ENCODE peak calls at places on chromosomes 4 and X, in six cellular contexts. E is CD8-positive, alpha-beta T cell; Q is fibroblast of lung; B is foreskin fibroblast; V is H9; X is hepatocyte. F is an unnamed sample.

GRCh38 chrX:65587616-65588526 is 53.3 kb upstream of the LAS1L start:
- DNase-seq in X (peak), E (no peak), B (peak), Q (peak), V (no peak), F (peak)

GRCh38 chrX:16022580-16023170 is 100.7 kb upstream of the GRPR start:
- DNase-seq in X (no peak), Q (peak), E (no peak), V (no peak), B (peak), F (peak)

GRCh38 chrX:37627602-37628001 is 56.1 kb downstream of the LANCL3 start:
- DNase-seq in B (no peak), Q (no peak), X (no peak), E (no peak), V (no peak), F (no peak)

GRCh38 chrX:95071052-95071451 is 1397.0 kb downstream of the FAM133A start:
- DNase-seq in B (no peak), E (no peak), X (no peak), Q (no peak), V (no peak), F (no peak)

GRCh38 chr4:166422475-166422874 is 549.4 kb downstream of the TLL1 start:
- DNase-seq in V (no peak), B (peak), X (no peak), Q (peak), E (no peak), F (peak)

GRCh38 chr4:150242820-150243458 is 164.7 kb downstream of the DCLK2 start:
- DNase-seq in V (peak), X (peak), Q (peak), B (peak), E (no peak), F (peak)

GRCh38 chr4:156329779-156330178 is 376.1 kb upstream of the CTSO start:
- DNase-seq in B (peak), Q (no peak), V (no peak), X (no peak), E (no peak), F (peak)

GRCh38 chr4:180767330-180767729 is 1475.9 kb upstream of the TENM3 start:
- DNase-seq in V (peak), Q (no peak), E (no peak), X (no peak), B (no peak), F (no peak)

GRCh38 chr4:150217192-150217591 is 138.9 kb downstream of the DCLK2 start:
- DNase-seq in E (no peak), B (peak), Q (peak), V (no peak), X (peak), F (peak)

GRCh38 chr4:99074816-99075215 is 13.8 kb downstream of the ADH5 start:
- DNase-seq in X (no peak), V (no peak), B (no peak), E (no peak), Q (no peak), F (no peak)

GRCh38 chr4:96379524-96379923 is 539.6 kb downstream of the PDHA2 start:
- DNase-seq in B (no peak), V (no peak), Q (no peak), E (no peak), X (no peak), F (no peak)

GRCh38 chr4:145279122-145279960 is 99.0 kb upstream of the OTUD4 start:
- DNase-seq in X (no peak), Q (peak), E (no peak), B (peak), V (no peak), F (peak)

GRCh38 chr4:8348071-8348470 is 78.5 kb downstream of the HTRA3 start:
- DNase-seq in X (no peak), B (no peak), V (no peak), Q (no peak), E (no peak), F (no peak)

GRCh38 chr4:7956306-7957112 is 16.8 kb upstream of the AFAP1 start:
- DNase-seq in X (no peak), E (no peak), V (no peak), Q (peak), B (peak), F (peak)

DNA sequence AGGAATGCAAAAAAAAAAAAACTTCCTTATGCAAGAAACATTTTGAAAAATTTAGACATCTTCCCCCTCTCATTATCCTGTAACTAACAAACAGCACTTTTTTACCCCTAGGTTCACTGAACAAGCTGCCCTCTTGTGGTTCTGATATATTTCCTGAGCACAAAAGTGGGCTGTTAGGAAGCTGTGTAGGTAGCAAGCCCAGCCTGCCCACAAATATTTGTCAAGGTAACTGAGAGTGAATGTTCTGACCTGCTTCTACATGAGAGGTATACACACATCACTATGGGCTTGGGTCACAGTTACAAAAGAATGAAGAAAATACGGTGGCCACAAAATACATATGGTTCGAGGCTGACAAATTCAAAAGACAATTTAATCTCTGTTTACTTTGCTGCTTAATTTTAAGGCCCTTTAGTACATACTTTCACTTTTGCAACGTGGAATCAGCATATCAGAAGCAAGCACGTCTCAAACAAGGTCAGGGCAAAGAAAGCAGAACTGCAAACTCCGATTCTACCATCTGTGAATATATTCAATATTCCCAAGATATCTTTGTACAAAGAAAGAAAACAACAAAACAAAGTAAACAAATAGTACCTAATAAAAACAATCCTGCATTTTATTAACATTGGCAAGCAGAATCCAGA is 78.6 kb downstream of the RBM47 start:
- DNase-seq in E (no peak), Q (peak), X (peak), B (peak), V (no peak), F (peak)
- TF ChIP-seq CTCF in E (no peak), Q (peak), X (peak), B (peak), V (peak), F (peak)

DNA sequence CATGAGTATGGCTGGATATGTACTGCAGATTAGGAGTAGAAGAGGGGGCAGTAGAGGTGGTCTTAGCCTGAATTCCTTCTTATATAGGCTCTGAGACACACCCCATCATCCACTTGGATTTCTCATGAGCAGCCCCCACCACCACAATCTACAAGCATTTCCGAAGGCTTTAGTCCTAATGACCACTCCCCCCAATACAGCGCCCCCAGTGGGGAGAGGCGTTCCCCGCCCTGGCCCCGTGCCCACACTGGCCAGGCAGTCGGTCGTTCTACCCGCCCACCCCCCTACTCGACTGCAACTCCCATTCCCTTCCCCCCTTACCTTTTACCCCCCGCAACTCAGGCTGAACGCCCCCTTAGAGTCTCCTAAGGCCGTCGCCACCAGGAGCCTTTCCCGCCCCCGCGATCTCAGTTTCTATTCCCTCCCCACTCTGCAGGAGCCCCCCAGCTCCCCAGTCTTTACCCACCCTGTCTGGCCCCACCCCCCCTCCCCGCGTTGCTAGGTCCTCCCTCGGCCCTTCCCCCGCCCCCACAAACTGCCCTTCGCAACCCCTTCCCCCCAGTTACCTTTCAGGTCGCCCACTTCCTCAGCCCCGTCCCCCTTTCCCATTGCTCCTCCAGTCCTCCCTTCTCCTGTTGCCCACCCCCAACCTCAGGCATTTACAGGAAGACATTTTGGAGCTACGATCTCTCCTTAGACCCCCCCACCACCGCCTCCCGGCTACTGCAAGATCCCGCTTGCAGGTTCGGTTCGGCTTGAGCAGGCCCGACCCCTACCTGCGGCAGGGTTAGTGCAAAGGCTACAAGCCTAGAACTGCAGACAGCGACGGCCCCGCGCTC is 468 bp downstream of the ZMYM3 start:
- DNase-seq in B (peak), X (peak), Q (peak), V (peak), E (no peak), F (no peak)
- TF ChIP-seq CTCF in B (peak), X (peak), Q (peak), V (peak), E (peak), F (peak)

DNA sequence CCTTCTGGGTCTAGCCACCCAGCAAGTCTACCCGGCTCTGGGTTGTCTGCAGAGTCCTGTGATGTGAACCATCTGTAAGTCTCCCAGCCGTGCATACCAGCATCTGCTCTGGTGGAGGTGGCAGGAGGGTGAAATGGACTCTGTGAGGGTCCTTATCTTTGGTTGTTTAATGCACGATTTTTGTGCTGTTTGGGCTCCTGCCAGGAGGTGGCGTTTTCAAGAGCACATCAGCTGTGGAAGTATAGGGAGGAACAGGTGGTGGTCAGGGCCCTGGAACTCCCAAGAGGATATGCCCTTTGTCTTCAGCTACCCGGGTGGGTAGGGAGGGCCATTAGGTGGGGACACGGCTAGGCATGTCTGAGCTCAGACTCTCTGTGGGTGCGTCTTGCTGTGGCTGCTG is 66.5 kb upstream of the ZFP42 start:
- DNase-seq in X (no peak), B (no peak), V (peak), Q (no peak), E (no peak), F (no peak)
- TF ChIP-seq CTCF in X (peak), B (no peak), V (peak), Q (no peak), E (no peak), F (peak)

GRCh38 chr4:182265881-182266280 is 22.7 kb downstream of the TENM3 start:
- DNase-seq in Q (no peak), X (no peak), V (no peak), B (no peak), E (no peak), F (no peak)
- TF ChIP-seq CTCF in Q (no peak), X (no peak), V (peak), B (no peak), E (no peak), F (peak)

F was measured in HFFc6.